ENCODE peak calls at places on chromosomes 12 and 14, in four cellular contexts. F is HepG2, S is GM12878, I is K562. G is an unnamed sample.

GRCh38 chr12:54749191-54749818 is 101.1 kb upstream of the DCD start:
- DNase-seq in F (peak; percentile 26), S (peak; percentile 5), I (peak; percentile 36), G (peak; percentile 51)

GRCh38 chr12:49525942-49526341 is 12.9 kb upstream of the KCNH3 start:
- DNase-seq in F (no peak), S (no peak), I (no peak), G (no peak)

GRCh38 chr12:4012977-4013968 is 140.1 kb upstream of the PARP11 start:
- DNase-seq in F (no peak), S (no peak), I (no peak), G (no peak)

GRCh38 chr12:42382013-42382696 is 56.2 kb downstream of the PPHLN1 start:
- DNase-seq in F (no peak), S (no peak), I (no peak), G (no peak)

GRCh38 chr14:64736271-64737131 is 32.3 kb downstream of the PLEKHG3 start:
- DNase-seq in F (peak; percentile 43), S (no peak), I (peak; percentile 16), G (no peak)

GRCh38 chr12:26122681-26123481 is 2.0 kb downstream of the BHLHE41 start:
- DNase-seq in F (no peak), S (no peak), I (no peak), G (peak; percentile 28)

GRCh38 chr12:80627773-80628172 is 79.7 kb upstream of the MYF6 start:
- DNase-seq in F (no peak), S (no peak), I (no peak), G (no peak)

GRCh38 chr12:114636723-114637480 is 47.1 kb downstream of the TBX3 start:
- DNase-seq in F (no peak), S (no peak), I (no peak), G (peak; percentile 45)

GRCh38 chr14:104284107-104284592 is 145.8 kb downstream of the KIF26A start:
- DNase-seq in F (no peak), S (no peak), I (no peak), G (no peak)

GRCh38 chr12:64760808-64761573 is 1.8 kb upstream of the GNS start:
- DNase-seq in F (no peak), S (no peak), I (no peak), G (no peak)

GRCh38 chr14:59632381-59632780 is 55.8 kb upstream of the CCDC175 start:
- DNase-seq in F (peak; percentile 20), S (no peak), I (peak; percentile 18), G (peak; percentile 63)

GRCh38 chr14:74360163-74360562 is 11.9 kb downstream of the VRTN start:
- DNase-seq in F (no peak), S (no peak), I (no peak), G (no peak)

GRCh38 chr12:85955127-85955526 is 81.0 kb downstream of the NTS start:
- DNase-seq in F (no peak), S (no peak), I (no peak), G (no peak)

GRCh38 chr14:75306917-75307699 is 28.5 kb downstream of the FOS start:
- DNase-seq in F (no peak), S (no peak), I (peak; percentile 23), G (peak; percentile 33)

GRCh38 chr12:124764451-124764850 is 99.2 kb downstream of the SCARB1 start:
- DNase-seq in F (no peak), S (no peak), I (peak; percentile 35), G (no peak)

GRCh38 chr14:59407246-59407615 is 57.9 kb downstream of the GPR135 start:
- DNase-seq in F (peak; percentile 26), S (no peak), I (no peak), G (no peak)

GRCh38 chr14:50601405-50601804 is 41.5 kb downstream of the ATL1 start:
- DNase-seq in F (no peak), S (no peak), I (no peak), G (no peak)

GRCh38 chr14:23352506-23353432 is at the start of gene SLC22A17:
- DNase-seq in F (peak; percentile 45), S (no peak), I (no peak), G (peak; percentile 74)

GRCh38 chr12:53299454-53300180 is at the start of gene MYG1:
- DNase-seq in F (peak; percentile 89), S (peak; percentile 43), I (no peak), G (peak; percentile 88)

GRCh38 chr14:59305836-59306555 is 117.5 kb downstream of the DAAM1 start:
- DNase-seq in F (peak; percentile 77), S (no peak), I (no peak), G (no peak)

GRCh38 chr14:90496379-90496778 is 99.5 kb downstream of the CALM1 start:
- DNase-seq in F (no peak), S (no peak), I (no peak), G (no peak)

DNA sequence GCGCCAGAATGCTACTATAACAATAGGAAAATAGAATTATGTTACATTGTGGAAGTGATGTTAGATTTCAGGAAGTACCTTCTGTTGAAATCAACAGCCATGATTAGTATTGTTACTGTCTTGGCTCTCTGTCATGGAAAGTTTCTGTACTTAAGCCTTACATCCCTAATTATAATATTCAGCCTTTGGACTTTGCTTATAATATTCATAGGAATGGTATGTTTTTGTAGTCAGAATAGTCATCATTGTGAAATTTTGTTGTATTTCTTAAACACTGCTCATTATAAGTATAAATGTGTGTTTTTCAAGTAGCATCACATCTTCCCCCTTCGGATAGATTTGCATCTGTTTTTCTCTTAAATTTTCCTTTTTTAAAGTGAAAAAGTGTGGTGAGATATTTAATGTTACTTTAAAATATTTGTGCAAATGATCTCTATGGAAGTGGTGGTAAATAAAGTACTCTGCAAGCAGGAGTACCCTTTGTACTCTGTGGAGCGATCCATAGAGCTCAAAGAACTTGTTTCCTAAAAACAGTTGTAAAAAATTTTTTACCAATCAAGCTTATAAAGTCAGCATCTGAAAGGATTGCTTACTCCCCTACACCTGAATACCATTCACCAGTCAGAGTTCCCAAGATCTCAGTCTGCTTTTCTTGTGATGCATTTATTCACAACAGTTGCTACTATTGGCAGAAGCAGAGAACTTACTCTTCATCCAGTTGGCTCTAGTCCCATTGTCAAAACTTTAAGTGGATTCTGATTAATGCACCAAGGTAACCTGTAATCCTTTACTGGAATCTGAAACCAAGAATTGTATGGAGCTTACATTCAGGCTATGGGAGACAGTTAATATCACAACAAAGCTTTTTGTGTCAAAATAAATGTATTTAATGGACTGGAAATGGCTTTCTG is 87.8 kb downstream of the RIC8B start:
- DNase-seq in F (peak; percentile 55), S (no peak), I (no peak), G (no peak)
- TF ChIP-seq FOXK2 in F (no peak), S (no peak), I (no peak), G (no peak)

GRCh38 chr12:48110691-48111315 is 4.9 kb upstream of the SENP1 start:
- DNase-seq in F (no peak), S (no peak), I (no peak), G (no peak)
- TF ChIP-seq FOXK2 in F (no peak), S (no peak), I (no peak), G (no peak)

GRCh38 chr12:102454808-102455760 is 25.3 kb downstream of the IGF1 start:
- DNase-seq in F (peak; percentile 10), S (no peak), I (no peak), G (no peak)
- TF ChIP-seq FOXK2 in F (no peak), S (no peak), I (no peak), G (no peak)

DNA sequence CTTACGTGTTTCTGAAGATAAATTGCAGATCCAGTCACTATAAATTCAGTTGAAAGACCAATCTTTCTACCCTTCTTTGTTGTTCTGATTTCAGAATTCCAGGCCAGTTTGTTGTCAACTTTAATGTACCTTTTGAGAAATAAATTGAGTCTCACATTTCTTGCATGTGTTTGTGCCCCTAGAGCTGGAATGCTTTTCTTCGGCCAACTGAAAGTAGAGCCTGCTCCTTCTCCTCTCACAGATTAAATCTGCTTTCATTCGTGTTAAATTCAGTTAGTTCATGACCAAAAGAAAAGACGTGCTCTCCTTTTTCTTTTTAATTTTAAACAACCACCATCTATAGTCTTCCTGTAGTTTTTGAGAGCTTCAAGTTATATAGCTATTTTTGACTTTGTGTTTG is 22.9 kb downstream of the SOCS2 start:
- DNase-seq in F (no peak), S (no peak), I (no peak), G (no peak)
- TF ChIP-seq FOXK2 in F (no peak), S (no peak), I (no peak), G (no peak)

GRCh38 chr14:103228076-103228806 is 105.0 kb downstream of the TNFAIP2 start:
- DNase-seq in F (no peak), S (no peak), I (no peak), G (no peak)
- TF ChIP-seq FOXK2 in F (no peak), S (no peak), I (no peak), G (no peak)

GRCh38 chr12:95642583-95642982 is 91.3 kb upstream of the USP44 start:
- DNase-seq in F (no peak), S (no peak), I (no peak), G (no peak)
- TF ChIP-seq FOXK2 in F (no peak), S (no peak), I (no peak), G (no peak)

GRCh38 chr12:57740656-57741412 is 2.3 kb upstream of the AGAP2 start:
- DNase-seq in F (no peak), S (peak; percentile 53), I (no peak), G (no peak)

GRCh38 chr12:57738661-57739237 is at the start of gene AGAP2:
- DNase-seq in F (no peak), S (no peak), I (no peak), G (peak; percentile 70)

GRCh38 chr12:57739387-57739786 is 845 bp upstream of the AGAP2 start:
- DNase-seq in F (no peak), S (no peak), I (no peak), G (no peak)

GRCh38 chr12:57741413-57741789 is 2.9 kb upstream of the AGAP2 start:
- DNase-seq in F (no peak), S (no peak), I (no peak), G (no peak)

DNA sequence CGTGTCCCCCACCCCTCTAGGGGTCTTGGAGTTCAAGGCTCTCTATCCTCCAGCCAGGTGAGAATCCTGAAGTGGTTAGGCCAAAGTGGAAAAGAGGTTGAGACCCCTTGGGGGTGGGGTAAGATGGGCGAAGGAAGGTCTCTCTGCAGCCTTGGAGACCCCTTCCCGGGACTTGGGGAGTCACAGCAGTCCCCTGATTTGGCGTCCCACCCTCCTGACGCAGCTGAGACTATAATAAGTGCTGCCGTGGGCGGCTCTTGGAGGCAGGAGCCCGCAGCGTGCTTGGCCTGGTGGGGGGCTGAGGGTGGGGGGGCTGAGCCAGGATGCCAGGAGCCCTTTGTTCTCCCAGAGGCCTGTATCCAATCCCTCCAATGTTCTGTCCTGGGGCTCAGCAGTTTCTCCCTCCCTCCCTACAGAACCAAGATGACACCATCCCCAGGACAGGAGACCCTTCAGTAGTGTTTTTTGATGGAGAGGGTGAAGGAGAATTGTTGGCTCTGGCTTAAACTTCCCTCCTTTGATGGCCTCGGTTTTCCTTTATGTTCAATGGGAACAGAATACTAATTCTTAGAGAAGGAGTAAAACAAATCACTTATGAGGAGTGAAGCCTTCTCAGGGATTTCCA is 1.5 kb upstream of the AGAP2 start:
- DNase-seq in F (no peak), S (no peak), I (no peak), G (no peak)
- TF ChIP-seq FOXK2 in F (no peak), S (no peak), I (no peak), G (no peak)

DNA sequence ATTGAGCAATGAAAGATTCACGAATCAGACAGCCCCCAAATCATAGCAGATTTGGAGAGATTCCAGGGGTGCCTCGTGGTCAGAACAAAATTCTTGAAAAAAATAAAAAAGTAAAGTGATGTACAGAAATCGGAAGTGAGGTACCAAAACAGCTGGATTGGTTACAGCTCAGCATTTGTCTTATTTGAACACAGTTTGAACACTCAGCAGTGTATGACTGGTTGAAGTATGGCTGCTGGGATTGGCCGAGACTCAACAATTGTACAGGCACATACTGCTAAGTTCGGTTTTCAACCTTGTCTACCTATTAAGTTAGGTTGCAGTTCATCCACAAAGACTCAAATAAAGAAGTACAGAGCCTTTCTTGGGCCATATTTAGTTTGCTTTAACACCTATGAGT is 865.4 kb upstream of the TMEM132C start:
- DNase-seq in F (no peak), S (no peak), I (no peak), G (no peak)
- TF ChIP-seq FOXK2 in F (no peak), S (no peak), I (no peak), G (no peak)

G was measured in HEK293T.